ENCODE peak calls at places on chromosomes 1 and 21, in six cellular contexts. One of them, this sample, is unnamed.

GRCh38 chr1:25610822-25611630 is 5.6 kb upstream of the MAN1C1 start:
- DNase-seq in SK-N-SH: peak; percentile 54
- DNase-seq in HepG2: no peak
- DNase-seq in A549: no peak
- DNase-seq in IMR-90: peak; percentile 21
- DNase-seq in K562: no peak
- DNase-seq in this sample: peak; percentile 21

GRCh38 chr1:116958110-116958509 is 43.5 kb upstream of the CD101 start:
- DNase-seq in SK-N-SH: no peak
- DNase-seq in HepG2: no peak
- DNase-seq in A549: no peak
- DNase-seq in IMR-90: no peak
- DNase-seq in K562: no peak
- DNase-seq in this sample: no peak

GRCh38 chr1:3066826-3067225 is 2.2 kb upstream of the PRDM16 start:
- DNase-seq in SK-N-SH: peak; percentile 16
- DNase-seq in HepG2: no peak
- DNase-seq in A549: no peak
- DNase-seq in IMR-90: no peak
- DNase-seq in K562: no peak
- DNase-seq in this sample: no peak

GRCh38 chr1:94061513-94062443 is 59.2 kb downstream of the ABCA4 start:
- DNase-seq in SK-N-SH: peak; percentile 79
- DNase-seq in HepG2: peak; percentile 97
- DNase-seq in A549: peak; percentile 87
- DNase-seq in IMR-90: peak; percentile 80
- DNase-seq in K562: peak; percentile 72
- DNase-seq in this sample: peak; percentile 67

GRCh38 chr1:221751267-221751887 is 9.5 kb upstream of the DUSP10 start:
- DNase-seq in SK-N-SH: no peak
- DNase-seq in HepG2: no peak
- DNase-seq in A549: no peak
- DNase-seq in IMR-90: no peak
- DNase-seq in K562: no peak
- DNase-seq in this sample: no peak

GRCh38 chr1:30524840-30525617 is 198.4 kb downstream of the MATN1 start:
- DNase-seq in SK-N-SH: no peak
- DNase-seq in HepG2: no peak
- DNase-seq in A549: no peak
- DNase-seq in IMR-90: no peak
- DNase-seq in K562: no peak
- DNase-seq in this sample: no peak

GRCh38 chr1:189429610-189430009 is 1048.1 kb downstream of the BRINP3 start:
- DNase-seq in SK-N-SH: peak; percentile 7
- DNase-seq in HepG2: peak; percentile 53
- DNase-seq in A549: peak; percentile 2
- DNase-seq in IMR-90: peak; percentile 52
- DNase-seq in K562: peak; percentile 10
- DNase-seq in this sample: peak; percentile 52

GRCh38 chr1:180893614-180894013 is 19.1 kb upstream of the KIAA1614 start:
- DNase-seq in SK-N-SH: no peak
- DNase-seq in HepG2: no peak
- DNase-seq in A549: no peak
- DNase-seq in IMR-90: no peak
- DNase-seq in K562: no peak
- DNase-seq in this sample: no peak

GRCh38 chr1:207890136-207890738 is 20.7 kb downstream of the CD34 start:
- DNase-seq in SK-N-SH: no peak
- DNase-seq in HepG2: no peak
- DNase-seq in A549: no peak
- DNase-seq in IMR-90: peak; percentile 67
- DNase-seq in K562: no peak
- DNase-seq in this sample: no peak

GRCh38 chr1:26164036-26164927 is 4.5 kb downstream of the C1orf232 start:
- DNase-seq in SK-N-SH: peak; percentile 92
- DNase-seq in HepG2: no peak
- DNase-seq in A549: peak; percentile 50
- DNase-seq in IMR-90: no peak
- DNase-seq in K562: peak; percentile 78
- DNase-seq in this sample: no peak

GRCh38 chr1:157286096-157286495 is 147.9 kb upstream of the ETV3 start:
- DNase-seq in SK-N-SH: no peak
- DNase-seq in HepG2: no peak
- DNase-seq in A549: no peak
- DNase-seq in IMR-90: no peak
- DNase-seq in K562: no peak
- DNase-seq in this sample: no peak

GRCh38 chr1:230501845-230502244 is 75.7 kb upstream of the PGBD5 start:
- DNase-seq in SK-N-SH: no peak
- DNase-seq in HepG2: no peak
- DNase-seq in A549: no peak
- DNase-seq in IMR-90: no peak
- DNase-seq in K562: no peak
- DNase-seq in this sample: no peak

GRCh38 chr1:115337633-115338456 is at the start of gene NGF:
- DNase-seq in SK-N-SH: peak; percentile 83
- DNase-seq in HepG2: no peak
- DNase-seq in A549: peak; percentile 49
- DNase-seq in IMR-90: peak; percentile 78
- DNase-seq in K562: no peak
- DNase-seq in this sample: no peak

DNA sequence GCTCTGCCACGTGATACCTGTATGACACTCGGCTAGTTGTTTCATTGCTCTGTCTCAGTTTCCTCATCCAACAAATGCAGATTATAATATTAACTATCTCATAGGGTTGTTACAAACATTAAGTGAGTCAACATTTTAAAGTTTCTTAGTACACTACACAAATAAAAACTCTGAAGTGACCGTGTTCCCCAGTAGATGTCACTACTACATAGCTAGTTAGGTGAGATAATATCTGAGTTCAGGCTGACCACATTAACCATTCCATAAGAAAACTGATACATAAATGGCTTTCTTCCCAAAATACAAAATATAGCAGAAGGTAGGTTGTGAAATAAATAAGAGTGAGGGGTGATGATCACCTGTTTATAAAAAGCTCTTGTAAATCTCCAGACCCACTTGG is 214.1 kb downstream of the NUF2 start:
- DNase-seq in SK-N-SH: peak; percentile 12
- DNase-seq in HepG2: no peak
- DNase-seq in A549: no peak
- DNase-seq in IMR-90: peak; percentile 5
- DNase-seq in K562: no peak
- DNase-seq in this sample: peak; percentile 10
- TF ChIP-seq RAD21 in SK-N-SH: peak; percentile 62
- TF ChIP-seq RAD21 in HepG2: no peak
- TF ChIP-seq RAD21 in A549: peak; percentile 58
- TF ChIP-seq RAD21 in IMR-90: peak; percentile 35
- TF ChIP-seq RAD21 in K562: peak; percentile 24
- TF ChIP-seq RAD21 in this sample: peak; percentile 64

GRCh38 chr1:158527190-158527815 is 26.9 kb downstream of the OR6Y1 start:
- DNase-seq in SK-N-SH: peak; percentile 1
- DNase-seq in HepG2: peak; percentile 53
- DNase-seq in A549: peak; percentile 2
- DNase-seq in IMR-90: peak; percentile 27
- DNase-seq in K562: peak; percentile 13
- DNase-seq in this sample: no peak
- TF ChIP-seq RAD21 in SK-N-SH: peak; percentile 47
- TF ChIP-seq RAD21 in HepG2: peak; percentile 10
- TF ChIP-seq RAD21 in A549: peak; percentile 45
- TF ChIP-seq RAD21 in IMR-90: no peak
- TF ChIP-seq RAD21 in K562: peak; percentile 37
- TF ChIP-seq RAD21 in this sample: peak; percentile 16

DNA sequence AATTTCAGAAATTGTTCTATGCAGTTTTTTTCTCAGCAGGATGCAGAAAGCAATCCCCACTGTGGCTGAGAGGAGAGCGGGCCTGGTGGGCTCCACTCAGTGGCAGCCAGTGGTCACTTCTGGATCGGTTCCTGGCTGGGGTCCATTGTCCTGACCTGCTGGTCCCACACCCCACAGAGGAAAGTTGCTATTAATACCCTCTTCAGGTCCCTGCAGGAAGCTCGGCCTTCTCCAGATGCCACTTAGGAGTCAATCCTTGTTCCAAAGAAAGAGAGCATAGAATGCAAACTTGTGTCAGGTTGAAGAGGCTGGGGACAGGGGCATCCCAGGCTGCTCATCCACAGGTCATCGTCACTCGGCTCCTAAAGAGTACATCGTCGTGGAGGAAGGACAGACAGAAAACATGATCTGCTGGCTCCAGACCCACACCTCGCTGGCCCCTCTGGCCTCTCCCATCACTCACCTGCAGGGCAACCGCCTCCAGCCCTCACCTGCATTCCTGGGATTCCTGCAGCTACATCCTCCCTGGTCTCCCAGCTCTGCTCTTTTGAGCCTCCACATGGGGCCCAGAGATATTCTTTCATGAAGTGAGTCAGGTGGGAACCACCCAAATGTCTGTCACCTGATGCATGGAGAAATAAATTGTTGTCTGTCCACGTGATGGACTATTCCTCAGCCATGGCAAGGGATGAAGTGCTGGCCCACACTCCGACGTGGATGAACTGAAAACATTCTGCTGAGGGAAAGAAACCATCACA is 152.9 kb downstream of the PSMG1 start:
- DNase-seq in SK-N-SH: no peak
- DNase-seq in HepG2: no peak
- DNase-seq in A549: no peak
- DNase-seq in IMR-90: no peak
- DNase-seq in K562: no peak
- DNase-seq in this sample: no peak
- TF ChIP-seq RAD21 in SK-N-SH: no peak
- TF ChIP-seq RAD21 in HepG2: no peak
- TF ChIP-seq RAD21 in A549: no peak
- TF ChIP-seq RAD21 in IMR-90: no peak
- TF ChIP-seq RAD21 in K562: no peak
- TF ChIP-seq RAD21 in this sample: no peak

GRCh38 chr1:168090395-168090794 is 46.3 kb downstream of the GPR161 start:
- DNase-seq in SK-N-SH: no peak
- DNase-seq in HepG2: no peak
- DNase-seq in A549: no peak
- DNase-seq in IMR-90: no peak
- DNase-seq in K562: no peak
- DNase-seq in this sample: no peak
- TF ChIP-seq RAD21 in SK-N-SH: no peak
- TF ChIP-seq RAD21 in HepG2: no peak
- TF ChIP-seq RAD21 in A549: no peak
- TF ChIP-seq RAD21 in IMR-90: no peak
- TF ChIP-seq RAD21 in K562: no peak
- TF ChIP-seq RAD21 in this sample: no peak

DNA sequence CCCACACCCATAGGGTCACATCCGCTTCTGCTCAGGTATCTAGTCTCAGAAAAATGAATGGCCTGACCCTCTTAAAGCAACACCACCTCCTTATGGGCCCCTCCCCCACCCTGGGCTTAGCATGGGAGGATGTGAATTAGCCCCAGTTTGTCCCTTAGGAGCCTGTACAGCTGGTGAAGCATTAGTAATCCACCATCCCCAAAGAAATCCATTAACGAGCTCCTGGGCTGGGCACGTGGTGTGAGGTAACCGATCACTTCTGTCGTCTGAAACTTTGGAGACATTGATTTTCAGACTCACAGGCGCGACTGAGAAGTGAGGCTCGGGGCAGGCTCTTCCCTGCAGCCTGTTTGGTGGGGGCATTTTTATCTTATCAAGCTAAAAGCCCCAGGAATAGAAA is 10.5 kb downstream of the RASSF5 start:
- DNase-seq in SK-N-SH: no peak
- DNase-seq in HepG2: no peak
- DNase-seq in A549: no peak
- DNase-seq in IMR-90: no peak
- DNase-seq in K562: no peak
- DNase-seq in this sample: no peak
- TF ChIP-seq RAD21 in SK-N-SH: no peak
- TF ChIP-seq RAD21 in HepG2: no peak
- TF ChIP-seq RAD21 in A549: no peak
- TF ChIP-seq RAD21 in IMR-90: no peak
- TF ChIP-seq RAD21 in K562: no peak
- TF ChIP-seq RAD21 in this sample: no peak

DNA sequence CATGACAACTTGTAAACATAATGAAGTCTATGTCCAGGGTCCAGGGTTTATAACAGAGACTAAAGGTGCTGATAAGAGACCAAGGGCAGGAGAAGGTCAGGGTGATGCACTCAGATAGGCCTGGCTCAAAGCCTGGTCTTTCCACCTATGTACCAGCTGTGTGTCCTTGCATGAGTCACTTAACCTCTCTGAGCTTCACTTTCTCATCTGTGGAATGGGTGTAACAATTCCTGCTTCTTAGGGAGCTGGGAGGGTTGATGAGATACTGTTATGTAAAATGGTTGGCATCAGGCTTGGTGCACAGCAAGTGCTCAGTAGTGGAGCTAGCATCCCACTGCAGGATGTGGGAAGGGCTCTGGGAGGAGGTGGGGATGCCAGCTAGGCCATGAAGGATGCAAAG is 143.7 kb upstream of the CSF3R start:
- DNase-seq in SK-N-SH: no peak
- DNase-seq in HepG2: no peak
- DNase-seq in A549: no peak
- DNase-seq in IMR-90: no peak
- DNase-seq in K562: no peak
- DNase-seq in this sample: no peak
- TF ChIP-seq RAD21 in SK-N-SH: no peak
- TF ChIP-seq RAD21 in HepG2: no peak
- TF ChIP-seq RAD21 in A549: no peak
- TF ChIP-seq RAD21 in IMR-90: no peak
- TF ChIP-seq RAD21 in K562: no peak
- TF ChIP-seq RAD21 in this sample: no peak

GRCh38 chr1:175576870-175577269 is 166.5 kb downstream of the TNR start:
- DNase-seq in SK-N-SH: no peak
- DNase-seq in HepG2: no peak
- DNase-seq in A549: no peak
- DNase-seq in IMR-90: no peak
- DNase-seq in K562: no peak
- DNase-seq in this sample: no peak

GRCh38 chr1:175569117-175569743 is 174.2 kb downstream of the TNR start:
- DNase-seq in SK-N-SH: no peak
- DNase-seq in HepG2: no peak
- DNase-seq in A549: no peak
- DNase-seq in IMR-90: no peak
- DNase-seq in K562: no peak
- DNase-seq in this sample: no peak

GRCh38 chr1:175572932-175573871 is 170.2 kb downstream of the TNR start:
- DNase-seq in SK-N-SH: peak; percentile 81
- DNase-seq in HepG2: no peak
- DNase-seq in A549: no peak
- DNase-seq in IMR-90: no peak
- DNase-seq in K562: no peak
- DNase-seq in this sample: no peak
- TF ChIP-seq RAD21 in SK-N-SH: peak; percentile 42
- TF ChIP-seq RAD21 in HepG2: no peak
- TF ChIP-seq RAD21 in A549: no peak
- TF ChIP-seq RAD21 in IMR-90: no peak
- TF ChIP-seq RAD21 in K562: no peak
- TF ChIP-seq RAD21 in this sample: no peak

GRCh38 chr1:31725777-31726535 is 22.1 kb upstream of the COL16A1 start:
- DNase-seq in SK-N-SH: peak; percentile 55
- DNase-seq in HepG2: no peak
- DNase-seq in A549: no peak
- DNase-seq in IMR-90: no peak
- DNase-seq in K562: no peak
- DNase-seq in this sample: no peak
- TF ChIP-seq RAD21 in SK-N-SH: no peak
- TF ChIP-seq RAD21 in HepG2: no peak
- TF ChIP-seq RAD21 in A549: no peak
- TF ChIP-seq RAD21 in IMR-90: no peak
- TF ChIP-seq RAD21 in K562: no peak
- TF ChIP-seq RAD21 in this sample: no peak

This sample was measured in HCT116.